ENCODE peak calls at places on chromosomes 16 and 17, in four cellular contexts. Z, B, P and Y are unnamed samples.

GRCh38 chr16:88781140-88782077 is 3.6 kb downstream of the PIEZO1 start:
- DNase-seq in Z (no peak), B (no peak), P (no peak), Y (no peak)

GRCh38 chr17:34254146-34254545 is 939 bp upstream of the CCL2 start:
- DNase-seq in Z (peak; percentile 45), B (no peak), P (no peak), Y (no peak)

GRCh38 chr17:50288306-50288705 is 14.0 kb downstream of the TMEM92 start:
- DNase-seq in B (no peak), Z (no peak), P (no peak), Y (no peak)

GRCh38 chr16:30061195-30061554 is 4.4 kb upstream of the ALDOA start:
- DNase-seq in Z (no peak), B (no peak), P (no peak), Y (no peak)

GRCh38 chr16:76650579-76650978 is 373.4 kb downstream of the CNTNAP4 start:
- DNase-seq in B (no peak), P (no peak), Z (no peak), Y (no peak)

GRCh38 chr16:27754788-27755690 is 205.1 kb downstream of the KATNIP start:
- DNase-seq in B (no peak), P (no peak), Z (no peak), Y (no peak)

GRCh38 chr17:75498019-75498725 is 17.2 kb downstream of the CASKIN2 start:
- DNase-seq in P (no peak), B (no peak), Z (no peak), Y (no peak)

GRCh38 chr16:85425061-85425662 is 188.0 kb upstream of the GSE1 start:
- DNase-seq in P (peak; percentile 10), B (no peak), Z (no peak), Y (no peak)

GRCh38 chr16:19164285-19164684 is 3.8 kb upstream of the SYT17 start:
- DNase-seq in Z (no peak), P (no peak), B (no peak), Y (peak; percentile 34)

GRCh38 chr16:57969451-57970123 is 1.3 kb downstream of the CNGB1 start:
- DNase-seq in P (no peak), Z (no peak), B (no peak), Y (no peak)

GRCh38 chr17:80864751-80865150 is 126.9 kb upstream of the CHMP6 start:
- DNase-seq in Z (no peak), B (no peak), P (no peak), Y (no peak)

GRCh38 chr16:3401719-3402397 is 843 bp downstream of the ZNF174 start:
- DNase-seq in Z (peak; percentile 6), P (peak; percentile 18), B (no peak), Y (no peak)

GRCh38 chr16:3400446-3400778 is 392 bp downstream of the ZSCAN32 start:
- DNase-seq in Z (no peak), P (no peak), B (no peak), Y (no peak)

GRCh38 chr16:3400779-3401688 is at the start of the genes ZNF174 and ZSCAN32:
- DNase-seq in B (peak; percentile 97), P (peak; percentile 100), Z (peak; percentile 99), Y (peak; percentile 99)
- H3K9me3 ChIP-seq in B (peaks cover 51% of the 10 kb centered on the region), P (no peaks in the 10 kb centered on the region), Z (no peaks in the 10 kb centered on the region), Y (peaks cover 59% of the 10 kb centered on the region)

DNA sequence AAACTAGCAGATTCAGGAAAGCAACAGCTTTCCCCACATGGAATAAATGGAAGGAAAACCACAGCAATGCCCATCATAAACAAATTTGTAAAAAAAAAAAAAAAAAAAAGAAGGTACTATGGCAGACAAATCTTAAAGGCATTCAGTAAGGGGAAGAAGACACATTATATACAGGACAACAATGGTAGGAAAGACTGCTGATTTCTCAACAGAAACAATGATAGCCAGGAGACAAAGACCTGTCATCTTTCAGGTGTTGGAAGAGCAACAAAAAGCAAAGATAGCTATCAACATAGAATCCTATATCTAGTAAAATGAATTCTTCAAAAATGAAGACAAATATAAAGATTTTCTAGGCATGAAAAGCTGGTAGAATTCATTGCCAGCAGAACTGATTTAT is 65.9 kb downstream of the KCNJ2 start:
- DNase-seq in P (no peak), Z (no peak), B (no peak), Y (no peak)
- H3K9me3 ChIP-seq in P (no peaks in the 10 kb centered on the region), Z (no peaks in the 10 kb centered on the region), B (no peaks in the 10 kb centered on the region), Y (no peaks in the 10 kb centered on the region)

GRCh38 chr17:71269201-71269600 is 851.6 kb upstream of the SOX9 start:
- DNase-seq in B (no peak), Z (no peak), P (no peak), Y (no peak)
- H3K9me3 ChIP-seq in B (peaks cover 38% of the 10 kb centered on the region), Z (no peaks in the 10 kb centered on the region), P (no peaks in the 10 kb centered on the region), Y (peaks cover 17% of the 10 kb centered on the region)

GRCh38 chr16:59878999-59879398 is 1144.9 kb upstream of the GOT2 start:
- DNase-seq in Z (no peak), B (no peak), P (no peak), Y (no peak)

GRCh38 chr16:59881366-59881765 is 1147.2 kb upstream of the GOT2 start:
- DNase-seq in B (no peak), P (no peak), Z (no peak), Y (no peak)

GRCh38 chr16:59880626-59881025 is 1146.5 kb upstream of the GOT2 start:
- DNase-seq in P (no peak), B (no peak), Z (no peak), Y (no peak)

DNA sequence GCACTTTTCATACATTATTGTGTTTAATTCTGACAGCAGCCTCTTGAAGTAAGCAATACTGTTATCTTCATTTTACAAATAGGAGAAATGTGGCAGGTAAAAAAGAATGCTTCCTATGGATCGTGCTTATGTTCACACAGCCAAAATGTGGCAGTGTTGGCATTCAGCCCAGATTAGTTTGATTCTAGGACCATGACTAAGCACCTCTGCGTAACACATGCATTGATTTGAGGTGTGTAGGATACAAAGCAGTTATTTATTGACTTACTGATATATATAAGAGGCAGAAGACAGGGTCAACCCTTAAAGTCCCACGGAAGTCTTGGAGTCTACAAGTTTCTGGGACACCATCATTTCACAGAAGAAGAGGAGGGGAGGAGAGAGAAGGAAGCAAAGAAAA is 1144.4 kb upstream of the GOT2 start:
- DNase-seq in B (no peak), Z (peak; percentile 75), P (no peak), Y (peak; percentile 61)
- H3K9me3 ChIP-seq in B (no peaks in the 10 kb centered on the region), Z (no peaks in the 10 kb centered on the region), P (no peaks in the 10 kb centered on the region), Y (no peaks in the 10 kb centered on the region)